ENCODE peak calls at places on chromosomes 2 and 18, in ten cellular contexts. J is HFFc6, X is NB4, F is Daoy, M is nucleus accumbens, I is activated T-cell treated with anti-CD3 and anti-CD28 coated beads for 48 hours, L is NCI-H1105, N is A549, Y is choroid plexus epithelial cell, W is cardiac fibroblast. H is an unnamed sample.

GRCh38 chr2:110659248-110659647 is 18.6 kb downstream of the BUB1 start:
- DNase-seq in J (no peak), X (no peak), L (no peak), F (no peak), M (no peak), Y (peak; percentile 68), N (no peak), I (no peak), W (no peak), H (no peak)

GRCh38 chr18:811192-812122 is 585 bp downstream of the YES1 start:
- DNase-seq in W (peak; percentile 27), I (peak; percentile 6), L (no peak), Y (peak; percentile 32), M (no peak), F (peak; percentile 22), N (peak; percentile 4), J (peak; percentile 8), X (no peak), H (peak; percentile 48)

GRCh38 chr2:86476092-86476491 is 34.9 kb downstream of the KDM3A start:
- DNase-seq in X (no peak), M (no peak), N (no peak), I (no peak), J (peak; percentile 63), Y (peak; percentile 72), W (peak; percentile 64), L (no peak), F (no peak), H (peak; percentile 12)

GRCh38 chr2:119225084-119225864 is 1.6 kb downstream of the STEAP3 start:
- DNase-seq in F (no peak), I (no peak), W (no peak), L (no peak), N (peak; percentile 52), J (no peak), X (no peak), Y (no peak), M (no peak), H (no peak)

GRCh38 chr2:119224391-119224972 is 848 bp downstream of the STEAP3 start:
- DNase-seq in M (no peak), J (no peak), X (peak; percentile 33), I (no peak), N (no peak), W (no peak), L (no peak), Y (no peak), F (no peak), H (no peak)

GRCh38 chr2:193476171-193476800 is 1281.6 kb upstream of the TMEFF2 start:
- DNase-seq in M (no peak), X (no peak), N (no peak), F (peak; percentile 2), I (no peak), W (no peak), Y (peak; percentile 2), J (no peak), L (no peak), H (no peak)

GRCh38 chr2:21038403-21039073 is 5.3 kb downstream of the APOB start:
- DNase-seq in W (peak; percentile 33), M (no peak), L (no peak), I (no peak), N (no peak), Y (peak; percentile 38), F (no peak), J (no peak), X (no peak), H (peak; percentile 29)

GRCh38 chr2:229922449-229923386 is at the start of gene FBXO36:
- DNase-seq in L (peak; percentile 80), N (peak; percentile 37), M (peak; percentile 95), J (peak; percentile 60), W (peak; percentile 53), I (peak; percentile 82), X (peak; percentile 84), Y (peak; percentile 52), F (peak; percentile 87), H (peak; percentile 63)

GRCh38 chr2:217409939-217410820 is 550.3 kb upstream of the TNP1 start:
- DNase-seq in X (no peak), I (no peak), J (no peak), W (no peak), M (no peak), F (no peak), L (no peak), Y (no peak), N (no peak), H (no peak)

GRCh38 chr2:168165985-168166901 is 81.2 kb downstream of the STK39 start:
- DNase-seq in N (no peak), I (no peak), W (no peak), X (peak; percentile 19), L (no peak), J (no peak), F (no peak), M (no peak), Y (no peak), H (no peak)

GRCh38 chr2:76083248-76083647 is 372.5 kb upstream of the GCFC2 start:
- DNase-seq in F (no peak), L (no peak), I (no peak), Y (no peak), X (no peak), J (no peak), W (no peak), M (no peak), N (no peak), H (no peak)

GRCh38 chr2:30362468-30363081 is 84.5 kb upstream of the LCLAT1 start:
- DNase-seq in I (no peak), W (no peak), F (peak; percentile 88), J (peak; percentile 45), M (no peak), Y (peak; percentile 16), L (no peak), X (no peak), N (no peak), H (no peak)

GRCh38 chr2:230896346-230897115 is 28.5 kb downstream of the GPR55 start:
- DNase-seq in N (no peak), F (no peak), X (no peak), I (no peak), Y (no peak), W (no peak), L (no peak), J (no peak), M (no peak), H (no peak)